ENCODE peak calls at places on chromosomes 13 and 19, in seven cellular contexts. One of them, this sample, is unnamed.

GRCh38 chr19:3692141-3693029 is 7.9 kb downstream of the PIP5K1C start:
- DNase-seq in HCT116: no peak
- DNase-seq in H1: no peak
- DNase-seq in HepG2: no peak
- DNase-seq in GM12878: no peak
- DNase-seq in K562: peak
- DNase-seq in SK-N-SH: peak
- DNase-seq in this sample: no peak

GRCh38 chr19:38684078-38684861 is 36.8 kb downstream of the ACTN4 start:
- DNase-seq in HCT116: peak
- DNase-seq in H1: no peak
- DNase-seq in HepG2: no peak
- DNase-seq in GM12878: no peak
- DNase-seq in K562: peak
- DNase-seq in SK-N-SH: no peak
- DNase-seq in this sample: no peak

GRCh38 chr13:83941669-83942335 is 59.5 kb upstream of the SLITRK1 start:
- DNase-seq in HCT116: no peak
- DNase-seq in H1: no peak
- DNase-seq in HepG2: peak
- DNase-seq in GM12878: no peak
- DNase-seq in K562: no peak
- DNase-seq in SK-N-SH: no peak
- DNase-seq in this sample: no peak

GRCh38 chr13:46100191-46100877 is 4.5 kb downstream of the CPB2 start:
- DNase-seq in HCT116: no peak
- DNase-seq in H1: no peak
- DNase-seq in HepG2: no peak
- DNase-seq in GM12878: no peak
- DNase-seq in K562: no peak
- DNase-seq in SK-N-SH: no peak
- DNase-seq in this sample: no peak

GRCh38 chr13:48547663-48548092 is 14.8 kb upstream of the RCBTB2 start:
- DNase-seq in HCT116: no peak
- DNase-seq in H1: no peak
- DNase-seq in HepG2: peak
- DNase-seq in GM12878: no peak
- DNase-seq in K562: no peak
- DNase-seq in SK-N-SH: no peak
- DNase-seq in this sample: no peak

GRCh38 chr13:83880275-83881027 is 1.8 kb downstream of the SLITRK1 start:
- DNase-seq in HCT116: no peak
- DNase-seq in H1: no peak
- DNase-seq in HepG2: no peak
- DNase-seq in GM12878: no peak
- DNase-seq in K562: no peak
- DNase-seq in SK-N-SH: no peak
- DNase-seq in this sample: no peak

GRCh38 chr19:41341669-41342490 is 11.8 kb downstream of the TGFB1 start:
- DNase-seq in HCT116: no peak
- DNase-seq in H1: no peak
- DNase-seq in HepG2: no peak
- DNase-seq in GM12878: no peak
- DNase-seq in K562: no peak
- DNase-seq in SK-N-SH: peak
- DNase-seq in this sample: peak

GRCh38 chr13:44399045-44399444 is 25.4 kb downstream of the SERP2 start:
- DNase-seq in HCT116: no peak
- DNase-seq in H1: no peak
- DNase-seq in HepG2: no peak
- DNase-seq in GM12878: no peak
- DNase-seq in K562: no peak
- DNase-seq in SK-N-SH: no peak
- DNase-seq in this sample: no peak

GRCh38 chr13:113357529-113357928 is 6.4 kb downstream of the GRTP1 start:
- DNase-seq in HCT116: no peak
- DNase-seq in H1: no peak
- DNase-seq in HepG2: no peak
- DNase-seq in GM12878: no peak
- DNase-seq in K562: no peak
- DNase-seq in SK-N-SH: no peak
- DNase-seq in this sample: no peak

GRCh38 chr19:49676136-49676689 is 858 bp upstream of the PRMT1 start:
- DNase-seq in HCT116: peak
- DNase-seq in H1: peak
- DNase-seq in HepG2: peak
- DNase-seq in GM12878: peak
- DNase-seq in K562: peak
- DNase-seq in SK-N-SH: peak
- DNase-seq in this sample: no peak

GRCh38 chr13:50948576-50948975 is 39.0 kb downstream of the RNASEH2B start:
- DNase-seq in HCT116: no peak
- DNase-seq in H1: no peak
- DNase-seq in HepG2: no peak
- DNase-seq in GM12878: no peak
- DNase-seq in K562: no peak
- DNase-seq in SK-N-SH: no peak
- DNase-seq in this sample: no peak

GRCh38 chr19:1882089-1882785 is 3.1 kb downstream of the ABHD17A start:
- DNase-seq in HCT116: no peak
- DNase-seq in H1: no peak
- DNase-seq in HepG2: no peak
- DNase-seq in GM12878: no peak
- DNase-seq in K562: no peak
- DNase-seq in SK-N-SH: no peak
- DNase-seq in this sample: no peak

GRCh38 chr13:22001336-22001735 is 330.5 kb downstream of the FGF9 start:
- DNase-seq in HCT116: no peak
- DNase-seq in H1: no peak
- DNase-seq in HepG2: no peak
- DNase-seq in GM12878: no peak
- DNase-seq in K562: no peak
- DNase-seq in SK-N-SH: no peak
- DNase-seq in this sample: no peak

GRCh38 chr13:45496942-45497341 is 32.2 kb downstream of the COG3 start:
- DNase-seq in HCT116: no peak
- DNase-seq in H1: no peak
- DNase-seq in HepG2: no peak
- DNase-seq in GM12878: no peak
- DNase-seq in K562: no peak
- DNase-seq in SK-N-SH: no peak
- DNase-seq in this sample: no peak

GRCh38 chr13:78978381-78978998 is 319.5 kb upstream of the OBI1 start:
- DNase-seq in HCT116: peak
- DNase-seq in H1: no peak
- DNase-seq in HepG2: peak
- DNase-seq in GM12878: peak
- DNase-seq in K562: peak
- DNase-seq in SK-N-SH: peak
- DNase-seq in this sample: peak

GRCh38 chr19:3697671-3698385 is 2.4 kb downstream of the PIP5K1C start:
- DNase-seq in HCT116: no peak
- DNase-seq in H1: no peak
- DNase-seq in HepG2: no peak
- DNase-seq in GM12878: no peak
- DNase-seq in K562: no peak
- DNase-seq in SK-N-SH: no peak
- DNase-seq in this sample: no peak

GRCh38 chr13:77184455-77184854 is 142.4 kb downstream of the MYCBP2 start:
- DNase-seq in HCT116: no peak
- DNase-seq in H1: no peak
- DNase-seq in HepG2: no peak
- DNase-seq in GM12878: peak
- DNase-seq in K562: no peak
- DNase-seq in SK-N-SH: no peak
- DNase-seq in this sample: no peak

GRCh38 chr19:48568345-48568886 is 16.4 kb downstream of the SULT2B1 start:
- DNase-seq in HCT116: peak
- DNase-seq in H1: no peak
- DNase-seq in HepG2: peak
- DNase-seq in GM12878: no peak
- DNase-seq in K562: peak
- DNase-seq in SK-N-SH: peak
- DNase-seq in this sample: no peak

GRCh38 chr19:18764591-18765051 is 26.5 kb downstream of the COMP start:
- DNase-seq in HCT116: no peak
- DNase-seq in H1: no peak
- DNase-seq in HepG2: no peak
- DNase-seq in GM12878: no peak
- DNase-seq in K562: no peak
- DNase-seq in SK-N-SH: no peak
- DNase-seq in this sample: no peak

GRCh38 chr13:59898066-59898465 is 265.7 kb downstream of the DIAPH3 start:
- DNase-seq in HCT116: no peak
- DNase-seq in H1: no peak
- DNase-seq in HepG2: no peak
- DNase-seq in GM12878: no peak
- DNase-seq in K562: no peak
- DNase-seq in SK-N-SH: no peak
- DNase-seq in this sample: no peak

GRCh38 chr13:39350461-39350881 is 252.5 kb downstream of the LHFPL6 start:
- DNase-seq in HCT116: no peak
- DNase-seq in H1: no peak
- DNase-seq in HepG2: no peak
- DNase-seq in GM12878: no peak
- DNase-seq in K562: no peak
- DNase-seq in SK-N-SH: no peak
- DNase-seq in this sample: no peak

GRCh38 chr19:2952953-2953481 is 8.2 kb upstream of the ZNF77 start:
- DNase-seq in HCT116: no peak
- DNase-seq in H1: no peak
- DNase-seq in HepG2: peak
- DNase-seq in GM12878: no peak
- DNase-seq in K562: no peak
- DNase-seq in SK-N-SH: no peak
- DNase-seq in this sample: peak

GRCh38 chr19:33459691-33460090 is 61.9 kb downstream of the PEPD start:
- DNase-seq in HCT116: no peak
- DNase-seq in H1: no peak
- DNase-seq in HepG2: no peak
- DNase-seq in GM12878: no peak
- DNase-seq in K562: no peak
- DNase-seq in SK-N-SH: no peak
- DNase-seq in this sample: no peak

GRCh38 chr19:12000152-12000981 is 35.1 kb downstream of the ZNF433 start:
- DNase-seq in HCT116: no peak
- DNase-seq in H1: no peak
- DNase-seq in HepG2: no peak
- DNase-seq in GM12878: peak
- DNase-seq in K562: no peak
- DNase-seq in SK-N-SH: no peak
- DNase-seq in this sample: no peak

GRCh38 chr13:28707629-28708427 is 10.9 kb downstream of the SLC46A3 start:
- DNase-seq in HCT116: no peak
- DNase-seq in H1: no peak
- DNase-seq in HepG2: no peak
- DNase-seq in GM12878: peak
- DNase-seq in K562: no peak
- DNase-seq in SK-N-SH: no peak
- DNase-seq in this sample: no peak

GRCh38 chr19:19460761-19461265 is 54.5 kb downstream of the TSSK6 start:
- DNase-seq in HCT116: no peak
- DNase-seq in H1: no peak
- DNase-seq in HepG2: no peak
- DNase-seq in GM12878: no peak
- DNase-seq in K562: no peak
- DNase-seq in SK-N-SH: peak
- DNase-seq in this sample: no peak

DNA sequence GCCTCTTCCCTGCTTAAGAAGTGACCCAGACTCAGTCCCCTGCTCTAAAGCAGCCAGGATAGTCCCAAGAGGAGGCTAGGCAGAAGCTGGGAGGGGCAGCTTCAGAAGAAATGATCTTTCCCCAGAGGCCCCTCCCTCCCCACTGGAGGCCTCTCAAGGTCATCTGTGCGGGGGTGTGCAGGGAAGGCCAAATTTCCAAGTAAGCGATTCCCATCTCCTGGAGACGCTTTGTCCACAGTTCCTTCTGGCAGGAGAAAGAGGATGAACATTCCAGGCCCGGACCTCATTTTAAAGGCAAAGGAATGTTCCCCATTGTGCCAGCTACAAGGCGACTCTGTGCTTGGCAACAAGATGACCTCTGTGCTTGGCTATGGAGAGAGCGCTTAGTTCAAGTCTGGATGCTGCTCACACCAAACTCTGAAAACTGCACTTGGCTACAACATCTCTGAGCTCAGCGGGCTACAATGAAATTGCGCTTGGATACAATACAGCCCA is 23.5 kb downstream of the COL5A3 start:
- DNase-seq in HCT116: no peak
- DNase-seq in H1: no peak
- DNase-seq in HepG2: no peak
- DNase-seq in GM12878: no peak
- DNase-seq in K562: no peak
- DNase-seq in SK-N-SH: no peak
- DNase-seq in this sample: no peak
- TF ChIP-seq JUND in HCT116: no peak
- TF ChIP-seq JUND in H1: no peak
- TF ChIP-seq JUND in HepG2: no peak
- TF ChIP-seq JUND in GM12878: no peak
- TF ChIP-seq JUND in K562: no peak
- TF ChIP-seq JUND in SK-N-SH: no peak
- TF ChIP-seq JUND in this sample: no peak

GRCh38 chr13:19267746-19268145 is 86.1 kb upstream of the TUBA3C start:
- DNase-seq in HCT116: no peak
- DNase-seq in H1: no peak
- DNase-seq in HepG2: no peak
- DNase-seq in GM12878: no peak
- DNase-seq in K562: no peak
- DNase-seq in SK-N-SH: no peak
- DNase-seq in this sample: no peak
- TF ChIP-seq JUND in HCT116: no peak
- TF ChIP-seq JUND in H1: no peak
- TF ChIP-seq JUND in HepG2: no peak
- TF ChIP-seq JUND in GM12878: no peak
- TF ChIP-seq JUND in K562: no peak
- TF ChIP-seq JUND in SK-N-SH: no peak
- TF ChIP-seq JUND in this sample: no peak

GRCh38 chr13:106846571-106846970 is 278.6 kb upstream of the ARGLU1 start:
- DNase-seq in HCT116: no peak
- DNase-seq in H1: no peak
- DNase-seq in HepG2: no peak
- DNase-seq in GM12878: no peak
- DNase-seq in K562: no peak
- DNase-seq in SK-N-SH: no peak
- DNase-seq in this sample: no peak
- TF ChIP-seq JUND in HCT116: no peak
- TF ChIP-seq JUND in H1: no peak
- TF ChIP-seq JUND in HepG2: no peak
- TF ChIP-seq JUND in GM12878: no peak
- TF ChIP-seq JUND in K562: no peak
- TF ChIP-seq JUND in SK-N-SH: no peak
- TF ChIP-seq JUND in this sample: no peak

DNA sequence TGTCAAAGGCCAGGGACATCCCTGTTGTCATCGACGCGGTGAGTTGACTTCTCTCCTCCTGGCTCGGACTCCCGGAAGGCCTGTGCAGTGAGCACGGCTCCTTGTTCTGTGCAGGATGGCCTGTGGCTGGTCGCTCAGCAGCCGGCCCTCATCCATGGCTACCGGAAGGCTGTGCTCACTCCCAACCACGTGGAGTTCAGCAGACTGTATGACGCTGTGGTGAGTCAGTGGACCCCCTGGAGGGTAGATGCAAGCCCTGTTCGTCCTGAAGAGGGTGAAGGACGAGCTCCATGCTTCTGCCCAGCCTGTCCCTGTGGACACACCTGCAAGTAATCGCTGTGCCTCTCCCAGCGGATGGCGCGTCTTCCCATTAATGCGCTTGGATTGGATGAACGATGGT is 19.2 kb downstream of the NAXD start:
- DNase-seq in HCT116: peak
- DNase-seq in H1: no peak
- DNase-seq in HepG2: no peak
- DNase-seq in GM12878: no peak
- DNase-seq in K562: no peak
- DNase-seq in SK-N-SH: no peak
- DNase-seq in this sample: no peak
- TF ChIP-seq JUND in HCT116: no peak
- TF ChIP-seq JUND in H1: no peak
- TF ChIP-seq JUND in HepG2: no peak
- TF ChIP-seq JUND in GM12878: no peak
- TF ChIP-seq JUND in K562: no peak
- TF ChIP-seq JUND in SK-N-SH: peak
- TF ChIP-seq JUND in this sample: no peak